ENCODE peak calls at places on chromosome 9, in eight cellular contexts. P, Z, L, H, W, E, O and T are unnamed samples.

GRCh38 chr9:72443855-72444254 is 77.6 kb upstream of the TMC1 start:
- DNase-seq in P (no peak), Z (no peak), L (no peak), H (no peak), W (no peak), E (peak), O (peak), T (no peak)

GRCh38 chr9:132546148-132547051 is 36.0 kb upstream of the BARHL1 start:
- DNase-seq in P (peak), Z (peak), L (peak), H (peak), W (no peak), E (peak), O (peak), T (no peak)

GRCh38 chr9:135067091-135067710 is 20.3 kb upstream of the OLFM1 start:
- DNase-seq in P (no peak), Z (no peak), L (no peak), H (no peak), W (no peak), E (no peak), O (no peak), T (no peak)

GRCh38 chr9:136572596-136573313 is 26.9 kb upstream of the NOTCH1 start:
- DNase-seq in P (no peak), Z (no peak), L (no peak), H (no peak), W (no peak), E (no peak), O (no peak), T (no peak)

GRCh38 chr9:18208166-18209059 is 265.5 kb upstream of the ADAMTSL1 start:
- DNase-seq in P (peak), Z (peak), L (peak), H (peak), W (peak), E (peak), O (peak), T (peak)

GRCh38 chr9:551986-552930 is 289.2 kb upstream of the DMRT1 start:
- DNase-seq in P (no peak), Z (peak), L (peak), H (peak), W (no peak), E (no peak), O (peak), T (no peak)

GRCh38 chr9:2066312-2067273 is 51.4 kb downstream of the SMARCA2 start:
- DNase-seq in P (no peak), Z (peak), L (peak), H (no peak), W (no peak), E (no peak), O (peak), T (no peak)

GRCh38 chr9:98402272-98402840 is 146.9 kb upstream of the TBC1D2 start:
- DNase-seq in P (no peak), Z (no peak), L (no peak), H (no peak), W (no peak), E (no peak), O (no peak), T (peak)

GRCh38 chr9:96020300-96020821 is 144.9 kb downstream of the ERCC6L2 start:
- DNase-seq in P (no peak), Z (no peak), L (no peak), H (no peak), W (no peak), E (no peak), O (no peak), T (no peak)

GRCh38 chr9:22040760-22041159 is 31.7 kb upstream of the CDKN2B start:
- DNase-seq in P (no peak), Z (peak), L (peak), H (no peak), W (no peak), E (no peak), O (peak), T (no peak)

GRCh38 chr9:96022445-96023031 is 147.0 kb downstream of the ERCC6L2 start:
- DNase-seq in P (no peak), Z (no peak), L (no peak), H (no peak), W (peak), E (peak), O (no peak), T (peak)

GRCh38 chr9:759983-760715 is 81.3 kb upstream of the DMRT1 start:
- DNase-seq in P (no peak), Z (no peak), L (no peak), H (no peak), W (no peak), E (no peak), O (no peak), T (no peak)

GRCh38 chr9:83196946-83197345 is 134.0 kb upstream of the RASEF start:
- DNase-seq in P (no peak), Z (peak), L (no peak), H (no peak), W (no peak), E (no peak), O (no peak), T (no peak)

GRCh38 chr9:120612218-120612617 is 32.3 kb upstream of the CDK5RAP2 start:
- DNase-seq in P (no peak), Z (no peak), L (peak), H (no peak), W (no peak), E (no peak), O (no peak), T (no peak)
- TF ChIP-seq CTCF in P (peak), Z (peak), L (no peak), H (peak), W (no peak), E (no peak), O (peak), T (no peak)

DNA sequence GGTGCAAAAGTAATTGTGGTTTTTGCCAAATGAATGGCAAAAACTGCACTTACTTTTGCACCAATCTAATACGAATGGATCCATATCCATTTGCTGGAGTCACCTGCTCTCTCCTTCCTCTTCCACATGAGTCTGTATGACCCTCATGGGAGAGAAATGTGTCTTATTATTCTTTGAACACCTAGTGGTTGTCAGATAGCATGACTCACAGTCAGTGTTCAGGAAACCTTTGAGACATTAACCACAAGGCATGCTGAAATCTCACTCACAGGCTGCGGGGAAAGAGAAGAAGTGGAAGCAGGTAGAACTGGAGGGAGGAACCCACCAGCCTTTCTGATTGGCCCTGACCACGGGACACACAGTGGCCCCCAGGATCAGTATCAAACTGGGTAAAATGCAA is 222.8 kb upstream of the KLF4 start:
- DNase-seq in P (peak), Z (peak), L (peak), H (peak), W (no peak), E (no peak), O (peak), T (no peak)
- TF ChIP-seq CTCF in P (no peak), Z (no peak), L (peak), H (peak), W (peak), E (no peak), O (peak), T (no peak)

GRCh38 chr9:122846371-122847060 is 18.1 kb upstream of the PDCL start:
- DNase-seq in P (no peak), Z (no peak), L (no peak), H (no peak), W (no peak), E (no peak), O (no peak), T (no peak)

GRCh38 chr9:122848256-122848943 is 20.0 kb upstream of the PDCL start:
- DNase-seq in P (no peak), Z (no peak), L (no peak), H (no peak), W (no peak), E (no peak), O (no peak), T (no peak)

GRCh38 chr9:122844137-122844536 is 15.7 kb upstream of the PDCL start:
- DNase-seq in P (no peak), Z (no peak), L (no peak), H (no peak), W (no peak), E (no peak), O (no peak), T (no peak)

GRCh38 chr9:122849546-122849945 is 21.2 kb upstream of the PDCL start:
- DNase-seq in P (no peak), Z (no peak), L (no peak), H (no peak), W (no peak), E (no peak), O (no peak), T (no peak)

GRCh38 chr9:122845116-122845515 is 16.7 kb upstream of the PDCL start:
- DNase-seq in P (no peak), Z (no peak), L (no peak), H (no peak), W (no peak), E (no peak), O (peak), T (no peak)
- TF ChIP-seq CTCF in P (no peak), Z (no peak), L (no peak), H (no peak), W (no peak), E (no peak), O (no peak), T (no peak)

GRCh38 chr9:14935917-14936316 is 25.7 kb upstream of the FREM1 start:
- DNase-seq in P (no peak), Z (no peak), L (no peak), H (no peak), W (no peak), E (no peak), O (no peak), T (no peak)

GRCh38 chr9:14932246-14932645 is 22.0 kb upstream of the FREM1 start:
- DNase-seq in P (no peak), Z (no peak), L (no peak), H (no peak), W (no peak), E (no peak), O (peak), T (no peak)

GRCh38 chr9:14939378-14939777 is 29.1 kb upstream of the FREM1 start:
- DNase-seq in P (no peak), Z (no peak), L (no peak), H (no peak), W (no peak), E (no peak), O (no peak), T (no peak)

DNA sequence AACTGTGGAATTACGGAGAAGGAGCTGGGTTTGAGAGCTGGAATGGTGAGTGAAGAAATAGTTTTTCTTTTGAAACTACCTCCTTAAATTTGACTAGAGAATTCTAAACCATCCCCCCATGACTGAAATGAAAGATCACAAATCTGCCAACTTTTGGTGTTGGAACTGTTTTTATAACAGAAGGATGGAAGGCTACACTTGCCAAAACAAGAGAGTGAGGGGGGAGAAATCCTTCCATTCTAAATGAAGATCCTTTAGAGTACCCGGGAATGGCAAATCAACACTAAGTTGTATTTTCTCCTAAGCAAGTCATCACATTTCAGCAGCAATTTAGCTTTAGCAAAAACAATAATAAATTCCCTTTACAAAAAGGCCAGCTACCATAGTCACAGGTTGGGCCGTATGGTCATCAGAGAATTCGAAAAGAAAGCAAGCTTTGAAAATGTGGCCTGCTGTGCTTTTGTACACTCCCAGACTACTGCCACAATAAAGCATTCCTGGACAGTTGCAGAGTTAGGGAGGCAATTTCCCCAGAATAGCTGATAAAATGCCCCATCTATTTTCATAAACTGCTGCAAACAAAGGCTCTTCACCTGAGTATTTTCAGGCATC is 25.0 kb upstream of the FREM1 start:
- DNase-seq in P (no peak), Z (peak), L (no peak), H (no peak), W (no peak), E (no peak), O (no peak), T (no peak)
- TF ChIP-seq CTCF in P (no peak), Z (no peak), L (no peak), H (no peak), W (no peak), E (no peak), O (no peak), T (no peak)

GRCh38 chr9:5628530-5629311 is at the start of gene RIC1:
- DNase-seq in P (peak), Z (peak), L (peak), H (peak), W (peak), E (peak), O (peak), T (peak)
- TF ChIP-seq CTCF in P (no peak), Z (no peak), L (no peak), H (no peak), W (peak), E (peak), O (no peak), T (no peak)

DNA sequence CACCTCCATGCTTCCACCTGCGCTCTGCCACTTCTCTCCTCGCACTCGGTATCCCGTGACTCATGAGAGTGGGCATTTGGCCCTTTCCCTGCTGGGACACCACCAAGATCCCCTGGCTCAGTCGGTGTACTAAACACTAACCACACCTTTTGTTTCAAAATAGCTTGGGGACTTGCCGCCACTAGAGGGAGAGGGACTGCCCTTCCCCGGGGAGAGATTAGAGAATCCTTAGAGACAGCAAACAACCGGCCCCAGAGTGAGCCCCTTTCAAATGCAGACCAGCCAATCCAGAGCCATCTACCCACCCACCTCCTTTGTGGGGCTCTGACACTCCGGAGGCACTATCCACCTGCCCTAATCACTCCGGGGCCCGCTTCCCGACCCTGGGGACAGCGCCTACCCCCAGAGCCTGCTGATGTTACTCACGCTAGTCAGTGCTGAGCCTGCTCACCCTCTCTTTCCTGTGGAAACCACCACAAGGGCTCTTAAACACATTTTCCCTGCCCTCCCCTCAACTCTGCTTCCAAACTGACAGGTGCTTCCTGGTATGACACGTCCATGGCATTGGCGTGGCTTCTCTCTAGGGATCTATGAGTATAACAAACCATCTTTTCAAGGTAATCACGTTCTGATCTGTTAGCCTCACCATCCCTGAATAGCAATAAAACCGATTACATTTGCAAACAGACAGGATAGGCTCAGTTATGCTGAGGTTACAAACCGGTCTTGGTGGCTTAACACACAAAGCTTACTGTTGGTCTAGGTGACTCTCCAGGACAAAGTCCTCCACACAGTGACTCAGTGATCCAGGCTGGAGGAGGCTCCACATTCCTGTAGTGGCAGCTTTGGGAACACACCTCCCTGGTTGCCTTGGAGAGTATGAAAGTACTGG is 180.1 kb upstream of the MVB12B start:
- DNase-seq in P (peak), Z (no peak), L (no peak), H (peak), W (peak), E (no peak), O (no peak), T (peak)
- TF ChIP-seq CTCF in P (peak), Z (peak), L (peak), H (no peak), W (peak), E (peak), O (peak), T (no peak)

GRCh38 chr9:127214421-127215265 is 49.9 kb upstream of the GARNL3 start:
- DNase-seq in P (peak), Z (peak), L (peak), H (peak), W (peak), E (peak), O (peak), T (peak)

GRCh38 chr9:127218818-127219217 is 45.8 kb upstream of the GARNL3 start:
- DNase-seq in P (no peak), Z (no peak), L (no peak), H (no peak), W (no peak), E (no peak), O (no peak), T (no peak)

GRCh38 chr9:127216888-127217217 is 47.7 kb upstream of the GARNL3 start:
- DNase-seq in P (no peak), Z (no peak), L (no peak), H (no peak), W (no peak), E (no peak), O (no peak), T (no peak)

GRCh38 chr9:127215266-127216209 is 49.0 kb upstream of the GARNL3 start:
- DNase-seq in P (no peak), Z (no peak), L (no peak), H (no peak), W (no peak), E (no peak), O (no peak), T (no peak)

DNA sequence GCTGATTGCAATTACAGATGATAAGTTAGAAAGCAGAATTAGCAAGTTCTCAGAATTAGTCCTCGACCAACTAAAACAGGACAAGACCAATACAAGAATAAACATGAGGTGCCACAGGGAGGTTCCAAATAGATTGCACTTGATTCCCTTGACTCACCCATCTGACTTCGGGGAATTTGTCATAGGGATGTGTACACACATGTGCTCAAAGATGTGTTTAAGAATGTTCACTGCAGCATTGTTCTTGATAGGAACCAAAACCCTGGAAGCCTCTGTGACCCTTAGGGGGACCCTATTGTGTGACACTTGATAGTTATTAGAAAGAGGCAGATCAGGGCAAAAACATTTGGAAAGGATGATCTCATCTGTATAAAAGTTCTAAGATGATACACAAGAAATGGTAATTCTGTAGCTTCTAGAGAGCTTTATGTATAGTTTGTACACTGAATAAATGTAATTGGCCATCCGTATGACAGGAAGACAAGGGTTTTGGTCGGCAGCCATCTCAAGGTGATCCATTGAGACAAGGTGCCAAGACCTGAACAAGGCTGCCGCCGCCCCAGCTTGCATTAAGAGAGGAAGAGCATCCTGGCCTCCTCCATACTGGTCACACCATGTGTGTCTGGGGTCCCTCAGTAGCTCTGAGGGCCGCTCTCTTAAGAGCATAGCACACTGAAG is 48.2 kb upstream of the GARNL3 start:
- DNase-seq in P (no peak), Z (no peak), L (no peak), H (no peak), W (no peak), E (no peak), O (no peak), T (no peak)
- TF ChIP-seq CTCF in P (no peak), Z (no peak), L (no peak), H (no peak), W (no peak), E (no peak), O (no peak), T (no peak)

GRCh38 chr9:33787839-33788238 is 7.5 kb upstream of the PRSS3 start:
- DNase-seq in P (no peak), Z (no peak), L (peak), H (no peak), W (no peak), E (peak), O (no peak), T (no peak)
- TF ChIP-seq CTCF in P (no peak), Z (no peak), L (no peak), H (no peak), W (no peak), E (peak), O (no peak), T (no peak)

GRCh38 chr9:100583019-100583802 is 5.3 kb downstream of the CAVIN4 start:
- DNase-seq in P (no peak), Z (no peak), L (no peak), H (no peak), W (no peak), E (no peak), O (no peak), T (no peak)
- TF ChIP-seq CTCF in P (no peak), Z (no peak), L (no peak), H (no peak), W (no peak), E (no peak), O (no peak), T (no peak)

GRCh38 chr9:88979791-88980190 is 11.5 kb upstream of the S1PR3 start:
- DNase-seq in P (no peak), Z (no peak), L (no peak), H (no peak), W (no peak), E (no peak), O (no peak), T (no peak)
- TF ChIP-seq CTCF in P (no peak), Z (no peak), L (no peak), H (no peak), W (no peak), E (no peak), O (no peak), T (no peak)